ENCODE peak calls at places on chromosome 9, in ten cellular contexts. One of them, this sample, is unnamed.

GRCh38 chr9:127574089-127574921 is 37.8 kb upstream of the STXBP1 start:
- DNase-seq in B cell: no peak
- DNase-seq in lower lobe of right lung: peak; percentile 73
- DNase-seq in RWPE1: peak; percentile 83
- DNase-seq in cardiac muscle cell: no peak
- DNase-seq in dorsolateral prefrontal cortex: peak; percentile 82
- DNase-seq in CD8-positive, alpha-beta T cell: no peak
- DNase-seq in HCT116: no peak
- DNase-seq in ovary: no peak
- DNase-seq in AG04450: no peak
- DNase-seq in this sample: no peak

GRCh38 chr9:99828417-99829176 is 6.9 kb downstream of the NR4A3 start:
- DNase-seq in B cell: peak; percentile 40
- DNase-seq in lower lobe of right lung: no peak
- DNase-seq in RWPE1: no peak
- DNase-seq in cardiac muscle cell: peak; percentile 20
- DNase-seq in dorsolateral prefrontal cortex: no peak
- DNase-seq in CD8-positive, alpha-beta T cell: no peak
- DNase-seq in HCT116: no peak
- DNase-seq in ovary: no peak
- DNase-seq in AG04450: no peak
- DNase-seq in this sample: no peak

GRCh38 chr9:87178353-87178752 is 231.0 kb upstream of the GAS1 start:
- DNase-seq in B cell: no peak
- DNase-seq in lower lobe of right lung: no peak
- DNase-seq in RWPE1: no peak
- DNase-seq in cardiac muscle cell: no peak
- DNase-seq in dorsolateral prefrontal cortex: no peak
- DNase-seq in CD8-positive, alpha-beta T cell: no peak
- DNase-seq in HCT116: no peak
- DNase-seq in ovary: no peak
- DNase-seq in AG04450: no peak
- DNase-seq in this sample: no peak

GRCh38 chr9:101907466-101907865 is 169.0 kb upstream of the GRIN3A start:
- DNase-seq in B cell: no peak
- DNase-seq in lower lobe of right lung: no peak
- DNase-seq in RWPE1: no peak
- DNase-seq in cardiac muscle cell: no peak
- DNase-seq in dorsolateral prefrontal cortex: no peak
- DNase-seq in CD8-positive, alpha-beta T cell: no peak
- DNase-seq in HCT116: no peak
- DNase-seq in ovary: no peak
- DNase-seq in AG04450: no peak
- DNase-seq in this sample: no peak

GRCh38 chr9:130240410-130241197 is 25.0 kb upstream of the HMCN2 start:
- DNase-seq in B cell: peak; percentile 61
- DNase-seq in lower lobe of right lung: no peak
- DNase-seq in RWPE1: peak; percentile 83
- DNase-seq in cardiac muscle cell: peak; percentile 75
- DNase-seq in dorsolateral prefrontal cortex: peak; percentile 53
- DNase-seq in CD8-positive, alpha-beta T cell: no peak
- DNase-seq in HCT116: peak; percentile 53
- DNase-seq in ovary: no peak
- DNase-seq in AG04450: peak; percentile 27
- DNase-seq in this sample: no peak

GRCh38 chr9:114538241-114538640 is 33.0 kb upstream of the WHRN start:
- DNase-seq in B cell: peak; percentile 70
- DNase-seq in lower lobe of right lung: no peak
- DNase-seq in RWPE1: peak; percentile 58
- DNase-seq in cardiac muscle cell: no peak
- DNase-seq in dorsolateral prefrontal cortex: no peak
- DNase-seq in CD8-positive, alpha-beta T cell: peak; percentile 49
- DNase-seq in HCT116: peak; percentile 88
- DNase-seq in ovary: no peak
- DNase-seq in AG04450: no peak
- DNase-seq in this sample: peak; percentile 26

GRCh38 chr9:35990155-35990554 is 32.2 kb upstream of the OR2S2 start:
- DNase-seq in B cell: no peak
- DNase-seq in lower lobe of right lung: no peak
- DNase-seq in RWPE1: no peak
- DNase-seq in cardiac muscle cell: no peak
- DNase-seq in dorsolateral prefrontal cortex: no peak
- DNase-seq in CD8-positive, alpha-beta T cell: no peak
- DNase-seq in HCT116: no peak
- DNase-seq in ovary: no peak
- DNase-seq in AG04450: no peak
- DNase-seq in this sample: no peak

GRCh38 chr9:98971915-98972223 is 28.2 kb downstream of the COL15A1 start:
- DNase-seq in B cell: no peak
- DNase-seq in lower lobe of right lung: no peak
- DNase-seq in RWPE1: no peak
- DNase-seq in cardiac muscle cell: no peak
- DNase-seq in dorsolateral prefrontal cortex: no peak
- DNase-seq in CD8-positive, alpha-beta T cell: no peak
- DNase-seq in HCT116: no peak
- DNase-seq in ovary: no peak
- DNase-seq in AG04450: no peak
- DNase-seq in this sample: no peak

GRCh38 chr9:135811796-135812195 is 95.5 kb downstream of the CAMSAP1 start:
- DNase-seq in B cell: no peak
- DNase-seq in lower lobe of right lung: no peak
- DNase-seq in RWPE1: no peak
- DNase-seq in cardiac muscle cell: no peak
- DNase-seq in dorsolateral prefrontal cortex: peak; percentile 29
- DNase-seq in CD8-positive, alpha-beta T cell: no peak
- DNase-seq in HCT116: no peak
- DNase-seq in ovary: no peak
- DNase-seq in AG04450: no peak
- DNase-seq in this sample: no peak

DNA sequence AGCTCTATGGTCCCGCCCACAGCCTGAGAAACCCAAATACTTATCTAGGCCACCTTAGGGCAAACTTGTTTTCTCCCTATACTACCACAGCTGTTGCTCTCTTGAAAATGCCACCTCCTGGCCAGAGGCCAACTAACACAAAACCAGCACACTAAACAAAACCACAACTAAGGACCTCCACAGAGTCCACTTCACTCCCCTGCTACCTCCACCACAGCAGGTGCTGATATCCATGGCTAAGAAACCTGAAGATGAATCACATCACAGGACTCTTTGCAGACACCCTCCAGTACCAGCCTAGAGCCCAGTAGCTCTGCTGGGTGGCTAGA is 108.4 kb downstream of the ALDH1A1 start:
- DNase-seq in B cell: no peak
- DNase-seq in lower lobe of right lung: no peak
- DNase-seq in RWPE1: no peak
- DNase-seq in cardiac muscle cell: no peak
- DNase-seq in dorsolateral prefrontal cortex: no peak
- DNase-seq in CD8-positive, alpha-beta T cell: no peak
- DNase-seq in HCT116: no peak
- DNase-seq in ovary: no peak
- DNase-seq in AG04450: no peak
- DNase-seq in this sample: no peak
- TF ChIP-seq CTCF in B cell: no peak
- TF ChIP-seq CTCF in lower lobe of right lung: no peak
- TF ChIP-seq CTCF in RWPE1: no peak
- TF ChIP-seq CTCF in cardiac muscle cell: no peak
- TF ChIP-seq CTCF in dorsolateral prefrontal cortex: no peak
- TF ChIP-seq CTCF in CD8-positive, alpha-beta T cell: no peak
- TF ChIP-seq CTCF in HCT116: no peak
- TF ChIP-seq CTCF in ovary: no peak
- TF ChIP-seq CTCF in AG04450: no peak
- TF ChIP-seq CTCF in this sample: no peak

DNA sequence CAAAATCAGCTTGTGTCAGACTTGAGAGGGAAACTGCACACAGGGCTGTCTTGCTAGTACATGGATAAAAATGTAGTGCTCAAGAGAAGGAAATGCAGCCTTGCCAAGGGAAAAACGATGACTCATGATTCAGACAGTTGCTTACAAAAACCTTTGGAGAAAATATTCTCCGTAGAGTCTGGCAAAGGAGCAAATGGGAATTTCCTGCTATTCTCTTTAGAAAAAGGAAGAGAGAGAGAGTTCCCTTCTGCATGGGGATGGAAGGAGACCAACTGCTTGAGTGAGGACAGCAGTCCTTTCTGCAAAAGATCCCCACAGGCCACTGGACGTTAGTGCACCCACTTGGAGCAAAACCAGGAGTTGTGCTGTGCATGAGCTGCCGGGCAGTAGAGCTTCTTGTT is 7.6 kb downstream of the IFNB1 start:
- DNase-seq in B cell: no peak
- DNase-seq in lower lobe of right lung: no peak
- DNase-seq in RWPE1: peak; percentile 74
- DNase-seq in cardiac muscle cell: peak; percentile 43
- DNase-seq in dorsolateral prefrontal cortex: peak; percentile 39
- DNase-seq in CD8-positive, alpha-beta T cell: no peak
- DNase-seq in HCT116: peak; percentile 16
- DNase-seq in ovary: peak; percentile 39
- DNase-seq in AG04450: peak; percentile 95
- DNase-seq in this sample: no peak
- TF ChIP-seq CTCF in B cell: no peak
- TF ChIP-seq CTCF in lower lobe of right lung: no peak
- TF ChIP-seq CTCF in RWPE1: peak; percentile 13
- TF ChIP-seq CTCF in cardiac muscle cell: peak; percentile 29
- TF ChIP-seq CTCF in dorsolateral prefrontal cortex: no peak
- TF ChIP-seq CTCF in CD8-positive, alpha-beta T cell: no peak
- TF ChIP-seq CTCF in HCT116: peak; percentile 55
- TF ChIP-seq CTCF in ovary: no peak
- TF ChIP-seq CTCF in AG04450: peak; percentile 36
- TF ChIP-seq CTCF in this sample: no peak

DNA sequence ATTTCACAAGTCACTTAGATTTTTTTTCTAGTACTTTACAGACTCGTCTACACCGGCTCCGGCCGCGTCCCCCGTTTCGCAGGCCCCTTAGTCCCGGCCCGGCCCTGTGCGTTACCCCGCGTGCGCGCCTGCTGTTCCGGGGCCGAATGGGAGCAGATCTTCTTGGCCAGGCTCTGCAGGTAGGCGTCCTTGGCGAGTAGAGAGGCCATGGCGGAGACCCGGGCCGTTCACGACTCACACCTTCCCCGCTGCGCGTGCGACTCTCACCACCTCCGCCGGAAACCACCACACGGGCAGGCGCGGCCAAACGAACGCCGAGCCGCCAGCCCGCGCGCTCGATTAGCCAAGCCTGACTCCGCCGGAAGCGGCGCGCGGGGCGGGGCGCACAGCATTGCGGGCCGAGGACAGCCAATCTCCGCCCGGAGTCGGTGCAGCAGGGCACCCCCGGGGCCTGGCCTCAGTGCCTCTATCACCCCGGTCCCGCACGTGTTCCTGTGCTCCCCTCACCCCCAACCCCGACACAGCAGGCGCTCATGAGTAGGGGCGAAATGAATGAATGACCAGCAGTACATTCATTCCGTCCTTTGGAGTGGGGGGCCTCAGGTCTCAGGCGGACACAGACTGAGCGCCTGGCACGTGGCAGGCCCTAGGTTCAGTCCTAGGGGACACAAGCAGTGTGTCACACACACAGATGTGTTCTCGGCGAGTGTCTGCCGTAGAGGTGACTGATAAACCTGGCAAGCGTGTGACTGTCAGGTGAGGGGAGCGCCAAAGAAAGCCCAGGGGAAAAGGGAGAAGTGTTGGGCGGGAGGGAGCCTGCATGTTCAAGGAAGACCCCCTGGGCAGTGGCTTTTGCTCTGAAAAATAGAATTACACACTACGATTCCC is at the start of gene SURF6:
- DNase-seq in B cell: peak; percentile 95
- DNase-seq in lower lobe of right lung: peak; percentile 95
- DNase-seq in RWPE1: peak; percentile 90
- DNase-seq in cardiac muscle cell: peak; percentile 95
- DNase-seq in dorsolateral prefrontal cortex: peak; percentile 93
- DNase-seq in CD8-positive, alpha-beta T cell: peak; percentile 96
- DNase-seq in HCT116: peak; percentile 81
- DNase-seq in ovary: peak; percentile 81
- DNase-seq in AG04450: peak; percentile 41
- DNase-seq in this sample: peak; percentile 95
- TF ChIP-seq CTCF in B cell: no peak
- TF ChIP-seq CTCF in lower lobe of right lung: no peak
- TF ChIP-seq CTCF in RWPE1: no peak
- TF ChIP-seq CTCF in cardiac muscle cell: no peak
- TF ChIP-seq CTCF in dorsolateral prefrontal cortex: peak; percentile 29
- TF ChIP-seq CTCF in CD8-positive, alpha-beta T cell: no peak
- TF ChIP-seq CTCF in HCT116: no peak
- TF ChIP-seq CTCF in ovary: no peak
- TF ChIP-seq CTCF in AG04450: no peak
- TF ChIP-seq CTCF in this sample: no peak

GRCh38 chr9:22005700-22006605 is 3.2 kb downstream of the CDKN2B start:
- DNase-seq in B cell: peak; percentile 28
- DNase-seq in lower lobe of right lung: no peak
- DNase-seq in RWPE1: no peak
- DNase-seq in cardiac muscle cell: no peak
- DNase-seq in dorsolateral prefrontal cortex: no peak
- DNase-seq in CD8-positive, alpha-beta T cell: peak; percentile 47
- DNase-seq in HCT116: no peak
- DNase-seq in ovary: no peak
- DNase-seq in AG04450: no peak
- DNase-seq in this sample: no peak

GRCh38 chr9:22002038-22002437 is 7.1 kb downstream of the CDKN2B start:
- DNase-seq in B cell: no peak
- DNase-seq in lower lobe of right lung: no peak
- DNase-seq in RWPE1: no peak
- DNase-seq in cardiac muscle cell: no peak
- DNase-seq in dorsolateral prefrontal cortex: no peak
- DNase-seq in CD8-positive, alpha-beta T cell: no peak
- DNase-seq in HCT116: no peak
- DNase-seq in ovary: no peak
- DNase-seq in AG04450: no peak
- DNase-seq in this sample: no peak

GRCh38 chr9:22008662-22009562 is at the start of gene CDKN2B:
- DNase-seq in B cell: peak; percentile 82
- DNase-seq in lower lobe of right lung: peak; percentile 96
- DNase-seq in RWPE1: peak; percentile 99
- DNase-seq in cardiac muscle cell: peak; percentile 96
- DNase-seq in dorsolateral prefrontal cortex: peak; percentile 42
- DNase-seq in CD8-positive, alpha-beta T cell: peak; percentile 75
- DNase-seq in HCT116: peak; percentile 80
- DNase-seq in ovary: peak; percentile 95
- DNase-seq in AG04450: peak; percentile 92
- DNase-seq in this sample: peak; percentile 91

GRCh38 chr9:22009563-22009867 is 410 bp upstream of the CDKN2B start:
- DNase-seq in B cell: no peak
- DNase-seq in lower lobe of right lung: no peak
- DNase-seq in RWPE1: no peak
- DNase-seq in cardiac muscle cell: no peak
- DNase-seq in dorsolateral prefrontal cortex: no peak
- DNase-seq in CD8-positive, alpha-beta T cell: no peak
- DNase-seq in HCT116: no peak
- DNase-seq in ovary: no peak
- DNase-seq in AG04450: no peak
- DNase-seq in this sample: no peak

DNA sequence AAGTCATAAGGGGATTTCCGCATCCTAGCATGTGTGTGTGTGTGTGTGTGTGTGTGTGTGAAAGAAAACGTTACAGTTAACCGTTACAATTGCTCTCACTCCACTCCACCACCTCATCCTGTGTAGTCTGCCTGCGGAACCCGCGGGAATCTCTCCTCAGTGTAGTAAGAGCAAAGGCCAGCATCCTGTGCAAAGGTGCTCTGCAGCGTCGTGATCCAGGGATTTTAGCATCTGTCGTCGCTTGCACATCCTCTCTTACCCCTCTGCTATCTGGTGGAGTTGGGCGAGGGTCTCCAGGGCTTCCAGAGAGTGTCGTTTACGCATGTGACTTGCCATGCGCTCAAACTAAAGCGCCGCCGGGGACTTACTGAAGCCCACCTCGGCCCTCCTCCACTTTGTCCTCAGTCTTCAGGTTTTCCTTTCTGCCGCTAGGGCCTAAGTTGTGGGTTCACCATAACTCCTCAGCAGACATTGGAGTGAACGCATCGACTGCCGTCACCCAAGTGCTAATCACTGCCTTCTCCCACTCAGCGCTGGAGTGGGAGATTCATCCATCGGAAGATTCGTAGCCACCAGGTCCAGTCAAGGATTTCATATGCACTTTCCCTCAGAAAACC is 3.9 kb downstream of the CDKN2B start:
- DNase-seq in B cell: peak; percentile 39
- DNase-seq in lower lobe of right lung: no peak
- DNase-seq in RWPE1: no peak
- DNase-seq in cardiac muscle cell: peak; percentile 13
- DNase-seq in dorsolateral prefrontal cortex: no peak
- DNase-seq in CD8-positive, alpha-beta T cell: no peak
- DNase-seq in HCT116: no peak
- DNase-seq in ovary: no peak
- DNase-seq in AG04450: no peak
- DNase-seq in this sample: no peak
- TF ChIP-seq CTCF in B cell: no peak
- TF ChIP-seq CTCF in lower lobe of right lung: no peak
- TF ChIP-seq CTCF in RWPE1: no peak
- TF ChIP-seq CTCF in cardiac muscle cell: no peak
- TF ChIP-seq CTCF in dorsolateral prefrontal cortex: no peak
- TF ChIP-seq CTCF in CD8-positive, alpha-beta T cell: no peak
- TF ChIP-seq CTCF in HCT116: no peak
- TF ChIP-seq CTCF in ovary: no peak
- TF ChIP-seq CTCF in AG04450: peak; percentile 25
- TF ChIP-seq CTCF in this sample: no peak